ENCODE peak calls at places on chromosomes 5 and 9, in five cellular contexts. One of them, this sample, is unnamed.

GRCh38 chr9:16825971-16826370 is 44.5 kb downstream of the BNC2 start:
- DNase-seq in non-pigmented ciliary epithelial cell: peak; percentile 93
- DNase-seq in stimulated activated CD4-positive, alpha-beta T cell treated with anti-CD3 and anti-CD28 coated beads, Interleukin-2, amount 100 ng/mL, for 24 hours: no peak
- DNase-seq in NCI-H1694 treated with DMSO at 0.1 percent for 48 hours: no peak
- DNase-seq in stimulated activated naive B cell treated with anti-CD40 and anti-IgM and Interleukin-4, amounts not matched to agents 10 μg/mL and 1 μg/mL and 100 μg/mL, for 72 hours: no peak
- DNase-seq in this sample: no peak

GRCh38 chr5:141875022-141875740 is 3.0 kb downstream of the PCDH1 start:
- DNase-seq in non-pigmented ciliary epithelial cell: no peak
- DNase-seq in stimulated activated CD4-positive, alpha-beta T cell treated with anti-CD3 and anti-CD28 coated beads, Interleukin-2, amount 100 ng/mL, for 24 hours: no peak
- DNase-seq in NCI-H1694 treated with DMSO at 0.1 percent for 48 hours: no peak
- DNase-seq in stimulated activated naive B cell treated with anti-CD40 and anti-IgM and Interleukin-4, amounts not matched to agents 10 μg/mL and 1 μg/mL and 100 μg/mL, for 72 hours: no peak
- DNase-seq in this sample: no peak

GRCh38 chr9:113131689-113132151 is 19.1 kb upstream of the SLC31A2 start:
- DNase-seq in non-pigmented ciliary epithelial cell: no peak
- DNase-seq in stimulated activated CD4-positive, alpha-beta T cell treated with anti-CD3 and anti-CD28 coated beads, Interleukin-2, amount 100 ng/mL, for 24 hours: no peak
- DNase-seq in NCI-H1694 treated with DMSO at 0.1 percent for 48 hours: no peak
- DNase-seq in stimulated activated naive B cell treated with anti-CD40 and anti-IgM and Interleukin-4, amounts not matched to agents 10 μg/mL and 1 μg/mL and 100 μg/mL, for 72 hours: no peak
- DNase-seq in this sample: no peak

GRCh38 chr9:24824607-24825006 is 278.9 kb upstream of the IZUMO3 start:
- DNase-seq in non-pigmented ciliary epithelial cell: no peak
- DNase-seq in stimulated activated CD4-positive, alpha-beta T cell treated with anti-CD3 and anti-CD28 coated beads, Interleukin-2, amount 100 ng/mL, for 24 hours: no peak
- DNase-seq in NCI-H1694 treated with DMSO at 0.1 percent for 48 hours: no peak
- DNase-seq in stimulated activated naive B cell treated with anti-CD40 and anti-IgM and Interleukin-4, amounts not matched to agents 10 μg/mL and 1 μg/mL and 100 μg/mL, for 72 hours: no peak
- DNase-seq in this sample: no peak

GRCh38 chr5:96112123-96112670 is 150.5 kb upstream of the ELL2 start:
- DNase-seq in non-pigmented ciliary epithelial cell: no peak
- DNase-seq in stimulated activated CD4-positive, alpha-beta T cell treated with anti-CD3 and anti-CD28 coated beads, Interleukin-2, amount 100 ng/mL, for 24 hours: no peak
- DNase-seq in NCI-H1694 treated with DMSO at 0.1 percent for 48 hours: no peak
- DNase-seq in stimulated activated naive B cell treated with anti-CD40 and anti-IgM and Interleukin-4, amounts not matched to agents 10 μg/mL and 1 μg/mL and 100 μg/mL, for 72 hours: no peak
- DNase-seq in this sample: no peak

GRCh38 chr5:165805756-165806155 is 2300.3 kb downstream of the MAT2B start:
- DNase-seq in non-pigmented ciliary epithelial cell: no peak
- DNase-seq in stimulated activated CD4-positive, alpha-beta T cell treated with anti-CD3 and anti-CD28 coated beads, Interleukin-2, amount 100 ng/mL, for 24 hours: no peak
- DNase-seq in NCI-H1694 treated with DMSO at 0.1 percent for 48 hours: no peak
- DNase-seq in stimulated activated naive B cell treated with anti-CD40 and anti-IgM and Interleukin-4, amounts not matched to agents 10 μg/mL and 1 μg/mL and 100 μg/mL, for 72 hours: no peak
- DNase-seq in this sample: no peak

GRCh38 chr5:135308752-135309151 is 90.3 kb downstream of the MACROH2A1 start:
- DNase-seq in non-pigmented ciliary epithelial cell: peak; percentile 54
- DNase-seq in stimulated activated CD4-positive, alpha-beta T cell treated with anti-CD3 and anti-CD28 coated beads, Interleukin-2, amount 100 ng/mL, for 24 hours: no peak
- DNase-seq in NCI-H1694 treated with DMSO at 0.1 percent for 48 hours: no peak
- DNase-seq in stimulated activated naive B cell treated with anti-CD40 and anti-IgM and Interleukin-4, amounts not matched to agents 10 μg/mL and 1 μg/mL and 100 μg/mL, for 72 hours: no peak
- DNase-seq in this sample: no peak

GRCh38 chr9:130320697-130321080 is 55.1 kb downstream of the HMCN2 start:
- DNase-seq in non-pigmented ciliary epithelial cell: no peak
- DNase-seq in stimulated activated CD4-positive, alpha-beta T cell treated with anti-CD3 and anti-CD28 coated beads, Interleukin-2, amount 100 ng/mL, for 24 hours: no peak
- DNase-seq in NCI-H1694 treated with DMSO at 0.1 percent for 48 hours: no peak
- DNase-seq in stimulated activated naive B cell treated with anti-CD40 and anti-IgM and Interleukin-4, amounts not matched to agents 10 μg/mL and 1 μg/mL and 100 μg/mL, for 72 hours: no peak
- DNase-seq in this sample: no peak

GRCh38 chr5:17340816-17341215 is 123.4 kb downstream of the BASP1 start:
- DNase-seq in non-pigmented ciliary epithelial cell: peak; percentile 74
- DNase-seq in stimulated activated CD4-positive, alpha-beta T cell treated with anti-CD3 and anti-CD28 coated beads, Interleukin-2, amount 100 ng/mL, for 24 hours: no peak
- DNase-seq in NCI-H1694 treated with DMSO at 0.1 percent for 48 hours: no peak
- DNase-seq in stimulated activated naive B cell treated with anti-CD40 and anti-IgM and Interleukin-4, amounts not matched to agents 10 μg/mL and 1 μg/mL and 100 μg/mL, for 72 hours: no peak
- DNase-seq in this sample: no peak

GRCh38 chr5:23084815-23085214 is 231.7 kb upstream of the CDH12 start:
- DNase-seq in non-pigmented ciliary epithelial cell: no peak
- DNase-seq in stimulated activated CD4-positive, alpha-beta T cell treated with anti-CD3 and anti-CD28 coated beads, Interleukin-2, amount 100 ng/mL, for 24 hours: no peak
- DNase-seq in NCI-H1694 treated with DMSO at 0.1 percent for 48 hours: no peak
- DNase-seq in stimulated activated naive B cell treated with anti-CD40 and anti-IgM and Interleukin-4, amounts not matched to agents 10 μg/mL and 1 μg/mL and 100 μg/mL, for 72 hours: peak; percentile 2
- DNase-seq in this sample: no peak

GRCh38 chr5:108650997-108651396 is 96.7 kb upstream of the FER start:
- DNase-seq in non-pigmented ciliary epithelial cell: no peak
- DNase-seq in stimulated activated CD4-positive, alpha-beta T cell treated with anti-CD3 and anti-CD28 coated beads, Interleukin-2, amount 100 ng/mL, for 24 hours: no peak
- DNase-seq in NCI-H1694 treated with DMSO at 0.1 percent for 48 hours: no peak
- DNase-seq in stimulated activated naive B cell treated with anti-CD40 and anti-IgM and Interleukin-4, amounts not matched to agents 10 μg/mL and 1 μg/mL and 100 μg/mL, for 72 hours: no peak
- DNase-seq in this sample: no peak

GRCh38 chr5:143471041-143471509 is 67.6 kb upstream of the NR3C1 start:
- DNase-seq in non-pigmented ciliary epithelial cell: no peak
- DNase-seq in stimulated activated CD4-positive, alpha-beta T cell treated with anti-CD3 and anti-CD28 coated beads, Interleukin-2, amount 100 ng/mL, for 24 hours: no peak
- DNase-seq in NCI-H1694 treated with DMSO at 0.1 percent for 48 hours: no peak
- DNase-seq in stimulated activated naive B cell treated with anti-CD40 and anti-IgM and Interleukin-4, amounts not matched to agents 10 μg/mL and 1 μg/mL and 100 μg/mL, for 72 hours: no peak
- DNase-seq in this sample: no peak

GRCh38 chr5:60718186-60718892 is 18.4 kb upstream of the DEPDC1B start:
- DNase-seq in non-pigmented ciliary epithelial cell: no peak
- DNase-seq in stimulated activated CD4-positive, alpha-beta T cell treated with anti-CD3 and anti-CD28 coated beads, Interleukin-2, amount 100 ng/mL, for 24 hours: no peak
- DNase-seq in NCI-H1694 treated with DMSO at 0.1 percent for 48 hours: no peak
- DNase-seq in stimulated activated naive B cell treated with anti-CD40 and anti-IgM and Interleukin-4, amounts not matched to agents 10 μg/mL and 1 μg/mL and 100 μg/mL, for 72 hours: no peak
- DNase-seq in this sample: no peak

GRCh38 chr9:4077499-4078102 is 222.3 kb downstream of the GLIS3 start:
- DNase-seq in non-pigmented ciliary epithelial cell: no peak
- DNase-seq in stimulated activated CD4-positive, alpha-beta T cell treated with anti-CD3 and anti-CD28 coated beads, Interleukin-2, amount 100 ng/mL, for 24 hours: peak; percentile 52
- DNase-seq in NCI-H1694 treated with DMSO at 0.1 percent for 48 hours: no peak
- DNase-seq in stimulated activated naive B cell treated with anti-CD40 and anti-IgM and Interleukin-4, amounts not matched to agents 10 μg/mL and 1 μg/mL and 100 μg/mL, for 72 hours: no peak
- DNase-seq in this sample: peak; percentile 16

GRCh38 chr5:126339215-126339805 is 83.9 kb upstream of the GRAMD2B start:
- DNase-seq in non-pigmented ciliary epithelial cell: no peak
- DNase-seq in stimulated activated CD4-positive, alpha-beta T cell treated with anti-CD3 and anti-CD28 coated beads, Interleukin-2, amount 100 ng/mL, for 24 hours: peak; percentile 59
- DNase-seq in NCI-H1694 treated with DMSO at 0.1 percent for 48 hours: peak; percentile 59
- DNase-seq in stimulated activated naive B cell treated with anti-CD40 and anti-IgM and Interleukin-4, amounts not matched to agents 10 μg/mL and 1 μg/mL and 100 μg/mL, for 72 hours: peak; percentile 5
- DNase-seq in this sample: peak; percentile 14

GRCh38 chr5:87268126-87268969 is 665 bp downstream of the RASA1 start:
- DNase-seq in non-pigmented ciliary epithelial cell: no peak
- DNase-seq in stimulated activated CD4-positive, alpha-beta T cell treated with anti-CD3 and anti-CD28 coated beads, Interleukin-2, amount 100 ng/mL, for 24 hours: peak; percentile 76
- DNase-seq in NCI-H1694 treated with DMSO at 0.1 percent for 48 hours: no peak
- DNase-seq in stimulated activated naive B cell treated with anti-CD40 and anti-IgM and Interleukin-4, amounts not matched to agents 10 μg/mL and 1 μg/mL and 100 μg/mL, for 72 hours: peak; percentile 73
- DNase-seq in this sample: peak; percentile 70

GRCh38 chr5:76083555-76084495 is 642 bp downstream of the SV2C start:
- DNase-seq in non-pigmented ciliary epithelial cell: no peak
- DNase-seq in stimulated activated CD4-positive, alpha-beta T cell treated with anti-CD3 and anti-CD28 coated beads, Interleukin-2, amount 100 ng/mL, for 24 hours: peak; percentile 18
- DNase-seq in NCI-H1694 treated with DMSO at 0.1 percent for 48 hours: no peak
- DNase-seq in stimulated activated naive B cell treated with anti-CD40 and anti-IgM and Interleukin-4, amounts not matched to agents 10 μg/mL and 1 μg/mL and 100 μg/mL, for 72 hours: no peak
- DNase-seq in this sample: no peak

GRCh38 chr9:122954253-122954691 is 13.5 kb downstream of the RABGAP1 start:
- DNase-seq in non-pigmented ciliary epithelial cell: no peak
- DNase-seq in stimulated activated CD4-positive, alpha-beta T cell treated with anti-CD3 and anti-CD28 coated beads, Interleukin-2, amount 100 ng/mL, for 24 hours: no peak
- DNase-seq in NCI-H1694 treated with DMSO at 0.1 percent for 48 hours: no peak
- DNase-seq in stimulated activated naive B cell treated with anti-CD40 and anti-IgM and Interleukin-4, amounts not matched to agents 10 μg/mL and 1 μg/mL and 100 μg/mL, for 72 hours: no peak
- DNase-seq in this sample: no peak

This sample was measured in activated T-helper 2 cell treated with anti-CD3 and anti-CD28 coated beads, Interferon-gamma antibody, Interleukin-2, Interleukin-4, amounts not matched to agents 10 μg/mL and 5 μg/mL and 100 μg/mL, durations not matched to agents 14 hours and 24 hours and 36 hours.